ENCODE peak calls at places on chromosomes 12 and 14, in nine cellular contexts. G is lower lobe of right lung; P is Calu3; A is CD4-positive, alpha-beta T cell; S is lung; X is CD8-positive, alpha-beta T cell; F is fibroblast of pulmonary artery; K is prostate gland; I is lower leg skin. U is an unnamed sample.

GRCh38 chr12:15208871-15209656 is 12.2 kb downstream of the RERG start:
- DNase-seq in G (no peak), P (no peak), A (no peak), S (no peak), X (no peak), F (peak; percentile 71), K (no peak), I (no peak), U (no peak)

GRCh38 chr12:67741234-67741633 is 92.7 kb downstream of the DYRK2 start:
- DNase-seq in G (no peak), P (no peak), A (no peak), S (no peak), X (no peak), F (no peak), K (no peak), I (no peak), U (no peak)

GRCh38 chr12:114982760-114983159 is 298.8 kb upstream of the TBX3 start:
- DNase-seq in G (no peak), P (no peak), A (no peak), S (no peak), X (no peak), F (peak; percentile 20), K (peak; percentile 10), I (no peak), U (no peak)

GRCh38 chr14:96741151-96741977 is 55.8 kb upstream of the VRK1 start:
- DNase-seq in G (peak; percentile 78), P (peak; percentile 74), A (peak; percentile 60), S (peak; percentile 60), X (peak; percentile 74), F (peak; percentile 44), K (peak; percentile 23), I (peak; percentile 89), U (no peak)

GRCh38 chr12:76713130-76713529 is 50.8 kb upstream of the ZDHHC17 start:
- DNase-seq in G (no peak), P (no peak), A (no peak), S (no peak), X (no peak), F (peak; percentile 36), K (no peak), I (no peak), U (no peak)

GRCh38 chr12:49706351-49707126 is 666 bp downstream of the FMNL3 start:
- DNase-seq in G (peak; percentile 55), P (no peak), A (no peak), S (peak; percentile 31), X (peak; percentile 53), F (peak; percentile 40), K (no peak), I (peak; percentile 87), U (no peak)

GRCh38 chr14:83473416-83473815 is 1939.8 kb upstream of the SEL1L start:
- DNase-seq in G (no peak), P (no peak), A (no peak), S (no peak), X (no peak), F (peak; percentile 16), K (no peak), I (no peak), U (no peak)

GRCh38 chr12:106736051-106736957 is 38.2 kb upstream of the RIC8B start:
- DNase-seq in G (no peak), P (no peak), A (no peak), S (no peak), X (no peak), F (no peak), K (no peak), I (peak; percentile 40), U (no peak)

GRCh38 chr12:62720661-62721330 is 214.2 kb downstream of the PPM1H start:
- DNase-seq in G (no peak), P (no peak), A (no peak), S (no peak), X (no peak), F (peak; percentile 67), K (no peak), I (no peak), U (no peak)

GRCh38 chr12:112998997-112999767 is 20.9 kb downstream of the OAS2 start:
- DNase-seq in G (no peak), P (no peak), A (no peak), S (no peak), X (no peak), F (no peak), K (no peak), I (no peak), U (no peak)

GRCh38 chr14:77133718-77134338 is 7.8 kb downstream of the ZDHHC22 start:
- DNase-seq in G (peak; percentile 53), P (peak; percentile 69), A (peak; percentile 12), S (peak; percentile 42), X (peak; percentile 55), F (peak; percentile 82), K (no peak), I (no peak), U (no peak)

GRCh38 chr14:33685026-33685425 is 265.8 kb downstream of the EGLN3 start:
- DNase-seq in G (no peak), P (no peak), A (no peak), S (no peak), X (no peak), F (no peak), K (no peak), I (no peak), U (no peak)

GRCh38 chr12:96308881-96309280 is 91.4 kb downstream of the CDK17 start:
- DNase-seq in G (no peak), P (no peak), A (no peak), S (no peak), X (no peak), F (peak; percentile 47), K (no peak), I (no peak), U (no peak)

GRCh38 chr14:95667251-95667693 is 19.0 kb upstream of the TCL1B start:
- DNase-seq in G (no peak), P (no peak), A (no peak), S (no peak), X (no peak), F (no peak), K (no peak), I (peak; percentile 78), U (no peak)

GRCh38 chr14:86954623-86955022 is 1038.4 kb downstream of the GALC start:
- DNase-seq in G (no peak), P (no peak), A (no peak), S (no peak), X (no peak), F (no peak), K (no peak), I (no peak), U (no peak)
- TF ChIP-seq CTCF in G (no peak), P (no peak), A (no peak), S (no peak), X (no peak), F (no peak), K (no peak), I (no peak), U (no peak)

DNA sequence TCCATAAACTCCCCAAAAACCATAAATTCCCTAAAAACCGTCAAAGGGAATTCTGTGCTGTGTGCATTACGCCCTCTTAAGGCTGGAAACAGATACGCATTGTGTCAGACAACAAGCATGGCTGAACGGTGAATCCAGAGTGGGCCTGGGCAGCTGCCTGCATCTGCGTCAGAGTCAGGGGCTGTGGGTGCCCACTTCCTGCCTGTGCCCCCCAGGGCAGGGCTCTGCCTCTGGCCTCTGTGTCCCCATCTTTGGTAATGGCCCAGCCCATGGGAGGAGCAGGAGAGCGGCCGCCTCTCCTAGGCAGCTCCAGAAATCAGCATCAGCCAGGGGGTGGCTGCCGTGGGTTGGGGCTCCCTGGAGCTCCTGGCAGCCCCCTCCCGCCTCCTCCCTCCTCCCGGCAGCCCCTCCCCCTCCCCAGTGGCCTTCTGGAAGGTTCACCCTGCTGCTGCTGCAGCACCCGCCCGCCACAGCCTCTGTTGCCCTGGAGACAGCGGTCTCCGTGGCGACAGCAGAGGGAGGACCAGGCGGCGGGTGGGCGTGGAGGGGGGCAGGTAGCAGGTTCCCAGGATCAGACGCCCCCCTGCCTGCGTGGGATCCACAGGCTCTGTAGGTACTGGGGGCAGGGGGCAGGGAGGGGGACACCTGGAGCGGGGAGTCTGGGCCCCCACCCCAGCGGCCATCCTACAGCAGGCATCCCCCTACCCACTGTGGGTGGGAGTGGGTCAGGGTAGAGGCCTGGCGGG is 5.9 kb downstream of the MMP17 start:
- DNase-seq in G (no peak), P (no peak), A (no peak), S (no peak), X (no peak), F (peak; percentile 39), K (no peak), I (no peak), U (peak; percentile 70)
- TF ChIP-seq CTCF in G (peak; percentile 4), P (peak; percentile 54), A (no peak), S (no peak), X (no peak), F (peak; percentile 53), K (no peak), I (no peak), U (peak; percentile 76)

GRCh38 chr12:51362747-51363342 is 16.4 kb upstream of the CELA1 start:
- DNase-seq in G (no peak), P (no peak), A (no peak), S (no peak), X (no peak), F (no peak), K (no peak), I (no peak), U (no peak)

GRCh38 chr12:51362307-51362706 is 15.8 kb upstream of the CELA1 start:
- DNase-seq in G (no peak), P (no peak), A (no peak), S (no peak), X (no peak), F (no peak), K (no peak), I (no peak), U (no peak)

GRCh38 chr12:51360315-51360714 is 13.8 kb upstream of the CELA1 start:
- DNase-seq in G (no peak), P (no peak), A (no peak), S (no peak), X (no peak), F (no peak), K (no peak), I (no peak), U (no peak)

GRCh38 chr12:51359851-51360250 is 13.4 kb upstream of the CELA1 start:
- DNase-seq in G (no peak), P (no peak), A (no peak), S (no peak), X (no peak), F (no peak), K (no peak), I (no peak), U (no peak)

DNA sequence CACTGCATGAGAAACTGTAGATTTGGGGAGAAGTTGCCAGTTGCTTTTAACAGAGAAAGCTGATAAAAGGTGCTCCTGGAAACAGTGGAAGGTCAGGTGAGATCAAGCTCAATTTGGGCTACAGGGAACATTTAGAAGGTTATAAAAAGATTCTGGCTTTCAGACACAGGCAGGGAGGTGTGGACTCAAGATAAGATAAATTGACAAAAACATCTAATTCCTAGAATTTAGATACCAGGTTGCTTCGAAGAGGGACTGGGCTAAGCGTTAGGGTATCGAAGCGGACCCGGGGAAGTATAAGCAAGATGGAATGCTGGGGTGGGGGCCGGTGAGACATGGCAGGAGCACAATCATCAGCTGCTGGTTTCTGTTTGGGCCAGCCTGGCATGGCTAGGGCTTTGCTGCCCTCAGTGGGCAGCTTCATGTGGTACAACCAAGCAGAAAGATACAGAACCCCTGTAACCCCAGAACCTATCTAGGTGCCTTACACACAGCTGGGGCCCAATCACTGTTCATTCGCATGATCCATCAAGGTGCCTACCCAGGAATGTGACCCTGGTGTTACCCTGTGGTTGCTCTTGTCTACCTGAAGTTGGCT is 15.0 kb upstream of the CELA1 start:
- DNase-seq in G (no peak), P (no peak), A (no peak), S (no peak), X (no peak), F (no peak), K (no peak), I (no peak), U (no peak)
- TF ChIP-seq CTCF in G (no peak), P (no peak), A (no peak), S (no peak), X (no peak), F (no peak), K (no peak), I (no peak), U (peak; percentile 42)

GRCh38 chr12:105278043-105278697 is 42.2 kb upstream of the APPL2 start:
- DNase-seq in G (no peak), P (peak; percentile 12), A (no peak), S (no peak), X (no peak), F (peak; percentile 34), K (no peak), I (no peak), U (no peak)
- TF ChIP-seq CTCF in G (no peak), P (no peak), A (no peak), S (no peak), X (no peak), F (peak; percentile 28), K (no peak), I (no peak), U (peak; percentile 49)

U was measured in chondrocyte.